ENCODE peak calls at places on chromosomes 7 and 10, in nine cellular contexts. One of them, this sample, is unnamed.
A peak's percentile ranks its signal among the peaks of the same experiment; 100 is the strongest.

GRCh38 chr7:6536899-6537298 is 14.4 kb downstream of the GRID2IP start:
- DNase-seq in glutamatergic neuron: peak; percentile 81
- DNase-seq in bronchial epithelial cell: no peak
- DNase-seq in cardiac fibroblast: peak; percentile 34
- DNase-seq in T-helper 9 cell: no peak
- DNase-seq in WTC11: peak; percentile 87
- DNase-seq in mesothelial cell of epicardium: no peak
- DNase-seq in neural crest cell: peak; percentile 49
- DNase-seq in LHCN-M2: no peak
- DNase-seq in this sample: no peak

GRCh38 chr10:31677198-31678138 is 251.2 kb downstream of the ARHGAP12 start:
- DNase-seq in glutamatergic neuron: no peak
- DNase-seq in neural crest cell: peak; percentile 73
- DNase-seq in LHCN-M2: no peak
- DNase-seq in bronchial epithelial cell: no peak
- DNase-seq in WTC11: peak; percentile 70
- DNase-seq in cardiac fibroblast: no peak
- DNase-seq in T-helper 9 cell: no peak
- DNase-seq in mesothelial cell of epicardium: no peak
- DNase-seq in this sample: no peak

GRCh38 chr10:69383485-69384089 is 33.1 kb downstream of the TACR2 start:
- DNase-seq in LHCN-M2: peak; percentile 87
- DNase-seq in T-helper 9 cell: no peak
- DNase-seq in WTC11: no peak
- DNase-seq in cardiac fibroblast: peak; percentile 54
- DNase-seq in mesothelial cell of epicardium: no peak
- DNase-seq in glutamatergic neuron: peak; percentile 65
- DNase-seq in neural crest cell: no peak
- DNase-seq in bronchial epithelial cell: no peak
- DNase-seq in this sample: no peak

GRCh38 chr7:2820508-2820934 is 23.6 kb downstream of the GNA12 start:
- DNase-seq in bronchial epithelial cell: peak; percentile 94
- DNase-seq in cardiac fibroblast: peak; percentile 97
- DNase-seq in WTC11: no peak
- DNase-seq in glutamatergic neuron: no peak
- DNase-seq in T-helper 9 cell: no peak
- DNase-seq in LHCN-M2: peak; percentile 99
- DNase-seq in mesothelial cell of epicardium: no peak
- DNase-seq in neural crest cell: no peak
- DNase-seq in this sample: no peak

GRCh38 chr7:39560398-39560797 is 5.8 kb upstream of the YAE1 start:
- DNase-seq in neural crest cell: no peak
- DNase-seq in bronchial epithelial cell: no peak
- DNase-seq in WTC11: no peak
- DNase-seq in T-helper 9 cell: no peak
- DNase-seq in LHCN-M2: peak; percentile 8
- DNase-seq in cardiac fibroblast: peak; percentile 14
- DNase-seq in glutamatergic neuron: no peak
- DNase-seq in mesothelial cell of epicardium: no peak
- DNase-seq in this sample: no peak

GRCh38 chr7:77651544-77652162 is 44.6 kb upstream of the RSBN1L start:
- DNase-seq in T-helper 9 cell: peak; percentile 5
- DNase-seq in mesothelial cell of epicardium: no peak
- DNase-seq in neural crest cell: peak; percentile 41
- DNase-seq in bronchial epithelial cell: peak; percentile 32
- DNase-seq in WTC11: no peak
- DNase-seq in LHCN-M2: peak; percentile 50
- DNase-seq in glutamatergic neuron: no peak
- DNase-seq in cardiac fibroblast: peak; percentile 60
- DNase-seq in this sample: no peak

GRCh38 chr10:129161184-129161583 is 305.9 kb upstream of the MGMT start:
- DNase-seq in neural crest cell: no peak
- DNase-seq in WTC11: peak; percentile 58
- DNase-seq in cardiac fibroblast: peak; percentile 29
- DNase-seq in T-helper 9 cell: no peak
- DNase-seq in glutamatergic neuron: no peak
- DNase-seq in LHCN-M2: no peak
- DNase-seq in bronchial epithelial cell: peak; percentile 40
- DNase-seq in mesothelial cell of epicardium: no peak
- DNase-seq in this sample: no peak

GRCh38 chr10:126302831-126303230 is 85.4 kb downstream of the ADAM12 start:
- DNase-seq in cardiac fibroblast: peak; percentile 39
- DNase-seq in T-helper 9 cell: no peak
- DNase-seq in neural crest cell: no peak
- DNase-seq in glutamatergic neuron: no peak
- DNase-seq in bronchial epithelial cell: peak; percentile 1
- DNase-seq in LHCN-M2: peak; percentile 20
- DNase-seq in mesothelial cell of epicardium: no peak
- DNase-seq in WTC11: no peak
- DNase-seq in this sample: no peak

GRCh38 chr10:116925061-116925460 is 75.8 kb downstream of the ENO4 start:
- DNase-seq in WTC11: no peak
- DNase-seq in T-helper 9 cell: no peak
- DNase-seq in cardiac fibroblast: no peak
- DNase-seq in mesothelial cell of epicardium: no peak
- DNase-seq in neural crest cell: no peak
- DNase-seq in LHCN-M2: no peak
- DNase-seq in bronchial epithelial cell: no peak
- DNase-seq in glutamatergic neuron: no peak
- DNase-seq in this sample: no peak

GRCh38 chr7:147023390-147023914 is 906.9 kb downstream of the CNTNAP2 start:
- DNase-seq in LHCN-M2: no peak
- DNase-seq in WTC11: no peak
- DNase-seq in neural crest cell: no peak
- DNase-seq in bronchial epithelial cell: no peak
- DNase-seq in mesothelial cell of epicardium: no peak
- DNase-seq in glutamatergic neuron: no peak
- DNase-seq in cardiac fibroblast: no peak
- DNase-seq in T-helper 9 cell: no peak
- DNase-seq in this sample: no peak

GRCh38 chr7:131538791-131539179 is 17.6 kb downstream of the PODXL start:
- DNase-seq in LHCN-M2: peak; percentile 38
- DNase-seq in cardiac fibroblast: no peak
- DNase-seq in T-helper 9 cell: no peak
- DNase-seq in mesothelial cell of epicardium: no peak
- DNase-seq in glutamatergic neuron: no peak
- DNase-seq in bronchial epithelial cell: no peak
- DNase-seq in neural crest cell: no peak
- DNase-seq in WTC11: no peak
- DNase-seq in this sample: peak; percentile 50

GRCh38 chr10:109933984-109934565 is 10.8 kb upstream of the XPNPEP1 start:
- DNase-seq in T-helper 9 cell: no peak
- DNase-seq in glutamatergic neuron: no peak
- DNase-seq in LHCN-M2: no peak
- DNase-seq in neural crest cell: no peak
- DNase-seq in bronchial epithelial cell: no peak
- DNase-seq in WTC11: peak; percentile 26
- DNase-seq in cardiac fibroblast: peak; percentile 32
- DNase-seq in mesothelial cell of epicardium: no peak
- DNase-seq in this sample: no peak

GRCh38 chr7:5532520-5533335 is 109.1 kb upstream of the TNRC18 start:
- DNase-seq in T-helper 9 cell: no peak
- DNase-seq in LHCN-M2: no peak
- DNase-seq in WTC11: peak; percentile 56
- DNase-seq in mesothelial cell of epicardium: no peak
- DNase-seq in neural crest cell: no peak
- DNase-seq in bronchial epithelial cell: no peak
- DNase-seq in cardiac fibroblast: no peak
- DNase-seq in glutamatergic neuron: no peak
- DNase-seq in this sample: peak; percentile 55

GRCh38 chr7:11193131-11193867 is 219.6 kb downstream of the PHF14 start:
- DNase-seq in glutamatergic neuron: peak; percentile 37
- DNase-seq in bronchial epithelial cell: peak; percentile 48
- DNase-seq in WTC11: peak; percentile 58
- DNase-seq in T-helper 9 cell: no peak
- DNase-seq in neural crest cell: no peak
- DNase-seq in LHCN-M2: peak; percentile 43
- DNase-seq in cardiac fibroblast: peak; percentile 67
- DNase-seq in mesothelial cell of epicardium: no peak
- DNase-seq in this sample: peak; percentile 29

GRCh38 chr10:95847007-95847406 is 60.8 kb upstream of the CC2D2B start:
- DNase-seq in T-helper 9 cell: no peak
- DNase-seq in mesothelial cell of epicardium: no peak
- DNase-seq in WTC11: no peak
- DNase-seq in neural crest cell: no peak
- DNase-seq in glutamatergic neuron: no peak
- DNase-seq in bronchial epithelial cell: no peak
- DNase-seq in cardiac fibroblast: no peak
- DNase-seq in LHCN-M2: no peak
- DNase-seq in this sample: no peak

GRCh38 chr10:119103687-119104652 is at the start of gene DENND10:
- DNase-seq in cardiac fibroblast: peak; percentile 91
- DNase-seq in neural crest cell: peak; percentile 71
- DNase-seq in T-helper 9 cell: peak; percentile 78
- DNase-seq in WTC11: peak; percentile 84
- DNase-seq in glutamatergic neuron: peak; percentile 85
- DNase-seq in mesothelial cell of epicardium: peak; percentile 79
- DNase-seq in bronchial epithelial cell: peak; percentile 37
- DNase-seq in LHCN-M2: peak; percentile 60
- DNase-seq in this sample: peak; percentile 84

This sample was measured in heart right ventricle.